ENCODE peak calls at places on chromosome 19, in four cellular contexts. M is MV-4-11, U is A172, L is Calu3. G is an unnamed sample.
A peak's percentile ranks its signal among the peaks of the same experiment; 100 is the strongest.

GRCh38 chr19:4380254-4380727 is 20.1 kb downstream of the SH3GL1 start:
- DNase-seq in U (no peak), L (no peak), M (no peak), G (no peak)

GRCh38 chr19:41753936-41754529 is 1.3 kb upstream of the CEACAM6 start:
- DNase-seq in L (peak; percentile 76), U (peak; percentile 54), M (peak; percentile 63), G (peak; percentile 86)

GRCh38 chr19:52734340-52734892 is 428 bp downstream of the ZNF611 start:
- DNase-seq in U (no peak), L (peak; percentile 20), M (no peak), G (no peak)

GRCh38 chr19:46173886-46174475 is 25.9 kb downstream of the IGFL2 start:
- DNase-seq in L (no peak), M (no peak), U (no peak), G (no peak)

GRCh38 chr19:8320564-8321066 is 560 bp downstream of the NDUFA7 start:
- DNase-seq in U (no peak), M (no peak), L (no peak), G (no peak)

GRCh38 chr19:46475976-46476375 is 4.6 kb upstream of the PNMA8A start:
- DNase-seq in M (no peak), L (no peak), U (no peak), G (no peak)

GRCh38 chr19:10699650-10700335 is 1.4 kb upstream of the QTRT1 start:
- DNase-seq in M (peak; percentile 69), L (peak; percentile 47), U (peak; percentile 61), G (peak; percentile 76)

GRCh38 chr19:13817018-13817614 is 21.9 kb downstream of the ZSWIM4 start:
- DNase-seq in M (no peak), U (no peak), L (no peak), G (peak; percentile 89)

GRCh38 chr19:40424637-40425449 is 949 bp downstream of the SERTAD1 start:
- DNase-seq in M (no peak), U (no peak), L (no peak), G (peak; percentile 75)

G was measured in colonic mucosa.